ENCODE peak calls at places on chromosomes 16 and 17, in four cellular contexts. U, G, M and H are unnamed samples.

GRCh38 chr16:87384162-87384999 is 805 bp upstream of the FBXO31 start:
- DNase-seq in U (no peak), G (no peak), M (no peak), H (peak; percentile 45)

GRCh38 chr16:72481419-72481818 is 309.5 kb upstream of the PMFBP1 start:
- DNase-seq in U (no peak), G (no peak), M (no peak), H (no peak)

GRCh38 chr16:66406534-66407368 is 20.3 kb upstream of the BEAN1 start:
- DNase-seq in U (peak; percentile 85), G (peak; percentile 57), M (peak; percentile 83), H (peak; percentile 54)

GRCh38 chr17:59492091-59492451 is 73.3 kb upstream of the DHX40 start:
- DNase-seq in U (no peak), G (no peak), M (no peak), H (no peak)

GRCh38 chr16:70438325-70438982 is 446 bp downstream of the ST3GAL2 start:
- DNase-seq in U (no peak), G (no peak), M (no peak), H (no peak)

GRCh38 chr16:60206511-60206910 is 1472.4 kb upstream of the GOT2 start:
- DNase-seq in U (no peak), G (no peak), M (no peak), H (no peak)

GRCh38 chr17:65518256-65518655 is 43.2 kb downstream of the AXIN2 start:
- DNase-seq in U (no peak), G (no peak), M (no peak), H (no peak)

GRCh38 chr17:7019839-7020519 is 2.9 kb upstream of the BCL6B start:
- DNase-seq in U (no peak), G (peak; percentile 51), M (peak; percentile 49), H (peak; percentile 58)

GRCh38 chr17:74528491-74529199 is 2.6 kb downstream of the CD300LB start:
- DNase-seq in U (no peak), G (no peak), M (no peak), H (no peak)

GRCh38 chr17:60747069-60747808 is 69.6 kb downstream of the BCAS3 start:
- DNase-seq in U (no peak), G (peak; percentile 65), M (no peak), H (no peak)

GRCh38 chr16:4753227-4753626 is 13.7 kb downstream of the ZNF500 start:
- DNase-seq in U (no peak), G (no peak), M (no peak), H (no peak)

GRCh38 chr16:10979717-10980601 is 35.6 kb downstream of the CLEC16A start:
- DNase-seq in U (no peak), G (no peak), M (peak; percentile 34), H (peak; percentile 28)

GRCh38 chr16:31382485-31383161 is 10.5 kb upstream of the ITGAD start:
- DNase-seq in U (peak; percentile 65), G (peak; percentile 24), M (peak; percentile 55), H (peak; percentile 51)

GRCh38 chr17:56699186-56699895 is 105.8 kb downstream of the NOG start:
- DNase-seq in U (no peak), G (peak; percentile 32), M (no peak), H (no peak)